ENCODE peak calls at places on chromosomes 3 and 15, in six cellular contexts. R is transverse colon, N is mammary epithelial cell, H is fibroblast of mammary gland, U is cardiac fibroblast, L is right lobe of liver. Z is an unnamed sample.
A peak's percentile ranks its signal among the peaks of the same experiment; 100 is the strongest.

GRCh38 chr3:94896994-94897393 is 834.1 kb downstream of the NSUN3 start:
- DNase-seq in N (no peak), H (no peak), L (no peak), R (no peak), U (no peak), Z (no peak)

GRCh38 chr3:140010391-140010790 is 75.4 kb downstream of the CLSTN2 start:
- DNase-seq in H (no peak), L (no peak), U (no peak), N (no peak), R (no peak), Z (no peak)

GRCh38 chr3:17238029-17238428 is 353.3 kb downstream of the PLCL2 start:
- DNase-seq in U (peak; percentile 15), L (no peak), R (no peak), H (no peak), N (no peak), Z (no peak)

GRCh38 chr15:81021321-81021720 is 20.6 kb downstream of the TLNRD1 start:
- DNase-seq in U (no peak), L (no peak), H (no peak), N (no peak), R (no peak), Z (no peak)

GRCh38 chr3:139619484-139619883 is 58.3 kb downstream of the NMNAT3 start:
- DNase-seq in R (no peak), H (no peak), U (no peak), L (no peak), N (no peak), Z (no peak)

GRCh38 chr3:73056365-73057150 is 4.9 kb upstream of the EBLN2 start:
- DNase-seq in H (peak; percentile 77), L (no peak), R (no peak), U (peak; percentile 80), N (peak; percentile 19), Z (no peak)

GRCh38 chr15:39539973-39540558 is 40.8 kb upstream of the THBS1 start:
- DNase-seq in N (no peak), R (no peak), H (no peak), U (no peak), L (no peak), Z (no peak)

GRCh38 chr3:53589806-53590205 is 95.4 kb downstream of the CACNA1D start:
- DNase-seq in U (no peak), L (no peak), N (no peak), H (no peak), R (no peak), Z (no peak)

GRCh38 chr15:33405096-33405495 is 94.3 kb downstream of the RYR3 start:
- DNase-seq in R (no peak), H (no peak), N (no peak), L (no peak), U (no peak), Z (no peak)

GRCh38 chr3:183098538-183099025 is 714 bp downstream of the MCCC1 start:
- DNase-seq in N (peak; percentile 29), R (no peak), L (no peak), U (peak; percentile 25), H (peak; percentile 23), Z (no peak)

GRCh38 chr15:78533331-78533730 is 6.9 kb upstream of the PSMA4 start:
- DNase-seq in H (no peak), N (no peak), L (no peak), R (no peak), U (no peak), Z (no peak)

GRCh38 chr3:148971819-148972218 is 19.5 kb upstream of the GYG1 start:
- DNase-seq in N (no peak), U (peak; percentile 55), L (no peak), H (no peak), R (no peak), Z (no peak)

GRCh38 chr15:48001393-48002059 is 119.3 kb upstream of the SLC24A5 start:
- DNase-seq in N (no peak), U (no peak), R (no peak), L (no peak), H (no peak), Z (no peak)

GRCh38 chr3:71546781-71547180 is 36.7 kb downstream of the FOXP1 start:
- DNase-seq in H (no peak), U (no peak), L (no peak), R (no peak), N (no peak), Z (no peak)

GRCh38 chr3:71545330-71545729 is 38.2 kb downstream of the FOXP1 start:
- DNase-seq in U (no peak), L (no peak), N (no peak), H (no peak), R (no peak), Z (no peak)

GRCh38 chr3:71549948-71550347 is 33.6 kb downstream of the FOXP1 start:
- DNase-seq in N (no peak), H (no peak), L (no peak), U (no peak), R (no peak), Z (no peak)

GRCh38 chr3:71548995-71549394 is 34.5 kb downstream of the FOXP1 start:
- DNase-seq in N (no peak), U (no peak), L (no peak), R (no peak), H (no peak), Z (no peak)

GRCh38 chr3:71547254-71548198 is 36.0 kb downstream of the FOXP1 start:
- DNase-seq in N (no peak), U (peak; percentile 49), L (peak; percentile 58), H (peak; percentile 23), R (no peak), Z (no peak)
- TF ChIP-seq CTCF in N (no peak), U (no peak), L (no peak), H (no peak), R (no peak), Z (no peak)

DNA sequence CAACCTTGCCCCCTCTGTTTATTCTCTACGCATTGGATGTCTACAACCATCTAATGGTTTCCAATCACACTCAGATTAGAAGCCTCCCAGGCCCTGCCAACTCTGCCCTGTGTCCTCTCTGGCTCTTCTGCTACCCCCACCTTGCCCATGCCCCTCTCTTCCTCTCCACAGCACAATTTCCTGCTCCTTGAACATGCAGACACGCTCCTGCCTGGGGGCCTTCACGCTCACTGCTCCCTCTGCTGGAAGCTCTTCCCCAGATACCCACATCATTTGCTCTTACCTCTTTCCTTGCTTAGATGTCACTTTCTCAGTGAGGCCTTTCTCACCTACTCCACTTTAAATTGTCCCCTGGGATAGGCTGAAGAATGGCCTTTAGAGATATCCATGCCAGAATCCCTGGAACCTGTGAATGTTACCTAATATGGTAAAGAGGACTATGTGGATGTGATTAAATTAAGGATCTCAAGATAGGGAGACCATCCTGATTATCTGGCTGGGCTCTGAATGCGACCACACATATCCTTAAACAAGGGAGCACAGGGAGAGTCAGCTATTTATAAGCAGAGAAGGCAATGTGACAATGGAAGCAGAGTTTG is 9.9 kb downstream of the KY start:
- DNase-seq in N (no peak), R (no peak), U (peak; percentile 59), H (peak; percentile 25), L (no peak), Z (no peak)
- TF ChIP-seq CTCF in N (peak; percentile 38), R (peak; percentile 27), U (peak; percentile 69), H (peak; percentile 65), L (no peak), Z (peak; percentile 76)

GRCh38 chr3:65572175-65572777 is 466.4 kb downstream of the MAGI1 start:
- DNase-seq in N (no peak), H (no peak), R (no peak), U (no peak), L (no peak), Z (no peak)

GRCh38 chr3:65573548-65574116 is 465.1 kb downstream of the MAGI1 start:
- DNase-seq in N (peak; percentile 41), U (no peak), R (no peak), H (no peak), L (no peak), Z (no peak)

GRCh38 chr3:65568497-65568896 is 470.2 kb downstream of the MAGI1 start:
- DNase-seq in U (no peak), R (no peak), L (no peak), H (no peak), N (no peak), Z (no peak)

GRCh38 chr3:65569129-65569528 is 469.6 kb downstream of the MAGI1 start:
- DNase-seq in L (no peak), R (no peak), N (no peak), H (no peak), U (no peak), Z (no peak)

DNA sequence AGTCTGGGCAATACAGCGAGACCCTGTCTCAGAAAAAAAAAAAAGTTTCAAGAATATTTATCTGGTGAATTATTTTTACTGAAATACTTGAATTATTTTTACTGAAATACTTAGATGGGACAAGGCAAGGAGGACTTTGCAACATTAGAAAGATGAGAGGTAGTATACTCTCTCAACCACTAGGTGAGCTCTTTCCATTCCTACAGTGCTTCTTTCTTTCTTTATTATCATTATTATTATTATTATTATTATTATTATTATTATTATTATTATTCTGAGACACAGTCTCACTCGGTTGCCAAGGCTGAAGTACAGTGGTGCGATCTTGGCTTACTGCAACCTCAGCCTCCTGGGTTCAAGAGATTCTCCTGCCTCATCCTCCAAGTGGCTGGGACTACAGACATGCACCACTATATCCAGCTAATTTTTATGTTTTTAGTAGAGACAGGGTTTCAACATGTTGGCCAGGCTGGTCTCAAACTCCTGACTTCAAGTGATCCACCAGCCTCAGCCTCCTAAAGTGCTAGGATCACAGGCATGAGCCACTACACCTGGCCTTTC is 468.8 kb downstream of the MAGI1 start:
- DNase-seq in H (no peak), L (no peak), R (no peak), N (no peak), U (no peak), Z (no peak)
- TF ChIP-seq CTCF in H (peak; percentile 27), L (no peak), R (no peak), N (peak; percentile 38), U (peak; percentile 24), Z (peak; percentile 53)

GRCh38 chr3:165056510-165056909 is 21.8 kb downstream of the SI start:
- DNase-seq in L (no peak), U (no peak), R (no peak), N (no peak), H (no peak), Z (no peak)
- TF ChIP-seq CTCF in L (no peak), U (no peak), R (no peak), N (no peak), H (no peak), Z (no peak)

GRCh38 chr3:78497692-78498091 is 1270.1 kb downstream of the ROBO1 start:
- DNase-seq in N (no peak), H (no peak), R (no peak), U (no peak), L (no peak), Z (no peak)

GRCh38 chr3:78495326-78495725 is 1272.5 kb downstream of the ROBO1 start:
- DNase-seq in R (no peak), U (no peak), H (no peak), N (no peak), L (no peak), Z (no peak)

GRCh38 chr3:78496458-78496857 is 1271.3 kb downstream of the ROBO1 start:
- DNase-seq in H (no peak), N (no peak), L (no peak), R (no peak), U (no peak), Z (no peak)

GRCh38 chr3:78497025-78497424 is 1270.8 kb downstream of the ROBO1 start:
- DNase-seq in N (no peak), U (no peak), H (no peak), R (no peak), L (no peak), Z (no peak)

GRCh38 chr3:78494831-78495230 is 1273.0 kb downstream of the ROBO1 start:
- DNase-seq in H (no peak), L (no peak), U (no peak), R (no peak), N (no peak), Z (no peak)
- TF ChIP-seq CTCF in H (no peak), L (no peak), U (no peak), R (no peak), N (no peak), Z (no peak)

Z was measured in chondrocyte.